ENCODE peak calls at places on chromosomes 5 and 9, in six cellular contexts. I, G, C, U, A and P are unnamed samples.

GRCh38 chr9:107841078-107841477 is 351.5 kb upstream of the KLF4 start:
- DNase-seq in U (no peak), G (no peak), I (no peak), A (no peak), C (no peak), P (no peak)

GRCh38 chr5:174222891-174223290 is 177.4 kb downstream of the NSG2 start:
- DNase-seq in I (no peak), U (no peak), G (no peak), C (no peak), A (no peak), P (no peak)

GRCh38 chr5:142686210-142686734 is 382 bp upstream of the FGF1 start:
- DNase-seq in I (no peak), C (no peak), G (peak), U (no peak), A (peak), P (no peak)

GRCh38 chr5:11075010-11075860 is 314.2 kb upstream of the DAP start:
- DNase-seq in U (peak), A (peak), C (no peak), I (no peak), G (no peak), P (no peak)

GRCh38 chr9:72396247-72397091 is 31.5 kb upstream of the ZFAND5 start:
- DNase-seq in A (no peak), I (no peak), U (no peak), G (peak), C (no peak), P (no peak)

GRCh38 chr5:179795049-179795862 is 1.5 kb downstream of the LTC4S start:
- DNase-seq in U (no peak), A (peak), I (no peak), C (no peak), G (no peak), P (no peak)

GRCh38 chr5:132011561-132012384 is at the start of gene ACSL6:
- DNase-seq in A (peak), U (peak), I (no peak), C (no peak), G (no peak), P (no peak)

GRCh38 chr9:3241290-3241689 is 284.5 kb downstream of the RFX3 start:
- DNase-seq in A (no peak), G (no peak), I (no peak), U (no peak), C (no peak), P (no peak)

GRCh38 chr9:13665418-13666066 is 386.1 kb upstream of the MPDZ start:
- DNase-seq in A (no peak), G (peak), U (peak), C (no peak), I (no peak), P (no peak)

GRCh38 chr9:110207071-110207923 is 662 bp downstream of the C9orf152 start:
- DNase-seq in A (no peak), G (no peak), C (no peak), U (no peak), I (no peak), P (no peak)

GRCh38 chr5:52859619-52860018 is 71.9 kb downstream of the ITGA1 start:
- DNase-seq in C (no peak), I (no peak), G (no peak), A (peak), U (no peak), P (no peak)

GRCh38 chr9:107361816-107362215 is 78.7 kb downstream of the RAD23B start:
- DNase-seq in C (no peak), I (no peak), G (no peak), A (no peak), U (no peak), P (no peak)

GRCh38 chr5:35803221-35803651 is 53.5 kb upstream of the IL7R start:
- DNase-seq in I (no peak), A (peak), G (no peak), C (no peak), U (no peak), P (peak)

GRCh38 chr5:142772766-142773293 is 2.7 kb downstream of the ARHGAP26 start:
- DNase-seq in I (no peak), G (no peak), U (no peak), C (no peak), A (no peak), P (no peak)

GRCh38 chr5:110590187-110590586 is 136.3 kb downstream of the TMEM232 start:
- DNase-seq in U (no peak), C (peak), I (no peak), G (peak), A (no peak), P (no peak)

GRCh38 chr9:114037961-114038723 is 40.0 kb downstream of the AMBP start:
- DNase-seq in A (no peak), U (no peak), I (no peak), G (no peak), C (no peak), P (no peak)

GRCh38 chr5:172897691-172898512 is 61.3 kb upstream of the RPL26L1 start:
- DNase-seq in G (no peak), U (no peak), I (no peak), A (no peak), C (no peak), P (no peak)

GRCh38 chr9:87862536-87863268 is 20.0 kb upstream of the SPATA31E1 start:
- DNase-seq in C (peak), I (no peak), U (no peak), A (no peak), G (no peak), P (no peak)

GRCh38 chr5:72554897-72555296 is 47.7 kb upstream of the ZNF366 start:
- DNase-seq in A (no peak), C (no peak), G (no peak), U (no peak), I (no peak), P (no peak)

GRCh38 chr5:138641547-138642298 is 66.5 kb upstream of the HSPA9 start:
- DNase-seq in G (peak), C (peak), U (peak), A (peak), I (no peak), P (no peak)

GRCh38 chr5:150485770-150486401 is 22.0 kb upstream of the NDST1 start:
- DNase-seq in G (no peak), U (peak), C (no peak), A (peak), I (no peak), P (no peak)

GRCh38 chr5:150488519-150489357 is 19.2 kb upstream of the NDST1 start:
- DNase-seq in C (no peak), U (peak), A (no peak), G (no peak), I (no peak), P (no peak)

GRCh38 chr5:150487199-150488061 is 20.5 kb upstream of the NDST1 start:
- DNase-seq in A (peak), G (peak), I (no peak), U (peak), C (no peak), P (no peak)

GRCh38 chr5:150484964-150485769 is 22.8 kb upstream of the NDST1 start:
- DNase-seq in C (no peak), U (no peak), G (peak), I (no peak), A (no peak), P (no peak)

GRCh38 chr5:150486402-150487198 is 21.3 kb upstream of the NDST1 start:
- DNase-seq in C (peak), A (peak), I (no peak), G (peak), U (peak), P (no peak)
- TF ChIP-seq POLR2AphosphoS5 in C (no peak), A (no peak), I (no peak), G (no peak), U (no peak), P (no peak)

GRCh38 chr9:128731691-128732090 is 7.8 kb upstream of the ZDHHC12 start:
- DNase-seq in U (no peak), G (no peak), C (no peak), I (no peak), A (no peak), P (no peak)

GRCh38 chr9:128735373-128735772 is 11.4 kb upstream of the ZDHHC12 start:
- DNase-seq in I (no peak), G (no peak), U (no peak), A (peak), C (no peak), P (no peak)

GRCh38 chr9:128732576-128732975 is 8.6 kb upstream of the ZDHHC12 start:
- DNase-seq in A (no peak), I (no peak), C (no peak), G (no peak), U (no peak), P (no peak)

GRCh38 chr9:128731093-128731492 is 7.2 kb upstream of the ZDHHC12 start:
- DNase-seq in A (no peak), C (no peak), G (no peak), I (no peak), U (no peak), P (no peak)

DNA sequence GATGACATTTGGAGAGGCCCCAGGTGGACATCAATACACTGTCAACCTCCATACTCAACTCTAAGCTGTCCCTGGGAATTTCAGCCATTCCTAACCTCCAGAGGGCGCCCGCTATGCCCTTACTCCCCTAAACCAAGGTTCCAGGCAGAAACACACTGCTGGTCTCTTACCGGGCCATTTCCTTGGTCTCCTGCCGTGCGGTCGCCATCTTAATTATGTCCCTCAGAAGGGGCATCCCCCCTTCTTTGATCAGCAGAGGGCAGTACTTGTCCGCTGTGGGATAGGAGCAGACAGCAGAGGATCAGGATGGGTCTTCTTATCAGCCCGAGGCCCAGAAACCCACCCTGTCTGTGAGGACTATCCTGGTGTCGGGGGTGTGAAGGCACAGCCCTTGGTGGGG is 9.3 kb upstream of the ZDHHC12 start:
- DNase-seq in U (peak), G (peak), I (no peak), A (peak), C (peak), P (peak)
- H3K9ac ChIP-seq in U (peak), G (peak), I (no peak), A (no peak), C (no peak), P (no peak)

DNA sequence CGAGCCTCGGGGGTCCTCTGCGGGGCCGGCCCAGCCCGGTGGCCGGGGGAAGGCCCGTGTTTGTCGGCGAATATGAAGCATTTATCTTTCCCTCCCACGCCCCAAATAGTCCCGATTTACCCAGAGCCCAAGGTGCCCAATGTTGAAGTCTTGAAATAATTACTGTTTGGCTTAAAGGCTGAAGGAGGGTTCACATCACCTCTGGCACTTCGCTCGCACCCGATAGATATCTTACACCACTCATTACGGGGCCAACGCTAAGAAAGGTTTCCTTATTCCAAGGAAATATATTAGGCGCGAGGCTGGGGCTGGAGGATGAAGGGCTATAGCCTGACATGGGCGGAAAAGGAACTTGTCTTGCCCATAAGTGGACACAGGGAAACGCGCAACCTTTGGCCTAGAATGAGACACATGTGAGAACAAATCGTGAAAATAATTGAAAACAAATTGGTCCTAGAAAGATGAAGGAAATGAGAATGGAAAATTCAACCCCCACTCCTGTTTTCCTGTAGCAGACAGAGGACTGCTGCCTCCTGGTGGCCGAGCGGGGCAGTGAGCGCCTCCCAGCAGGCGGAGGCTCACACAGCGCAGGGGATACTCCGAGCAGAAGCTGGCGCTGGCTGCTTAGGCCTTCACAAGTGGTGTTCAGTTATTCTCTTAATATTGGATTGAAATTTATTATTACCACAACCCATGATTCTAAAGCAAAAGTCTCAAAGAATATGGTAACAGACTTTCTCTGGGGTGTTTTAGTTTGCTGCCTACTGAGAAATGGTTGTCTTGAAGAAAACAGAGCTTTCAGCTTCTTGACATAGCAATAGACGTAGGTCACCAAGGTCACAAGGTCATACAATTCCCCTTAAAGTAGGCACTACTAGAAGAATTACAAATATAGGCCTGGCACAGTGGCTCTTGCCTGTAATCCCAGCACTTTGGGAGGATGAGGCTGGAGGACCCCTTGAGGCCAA is 7.9 kb downstream of the CCL21 start:
- DNase-seq in I (no peak), C (peak), U (peak), A (peak), G (peak), P (peak)
- TF ChIP-seq POLR2AphosphoS5 in I (no peak), C (no peak), U (no peak), A (no peak), G (no peak), P (no peak)

GRCh38 chr9:37010180-37010579 is 23.9 kb downstream of the PAX5 start:
- DNase-seq in G (no peak), A (no peak), I (no peak), U (no peak), C (no peak), P (no peak)
- H3K9ac ChIP-seq in G (no peak), A (no peak), I (peak), U (no peak), C (no peak), P (no peak)